ENCODE peak calls at places on chromosomes 6 and 20, in nine cellular contexts. G is HCT116, H is lower lobe of right lung, I is PC-9, U is WTC11, E is cardiac fibroblast, Q is dorsolateral prefrontal cortex, F is K562, C is heart left ventricle. Z is an unnamed sample.

GRCh38 chr6:149951626-149952025 is 9.8 kb downstream of the ULBP2 start:
- DNase-seq in H (no peak), U (no peak), E (no peak), C (no peak), Q (no peak), G (no peak), I (no peak), F (no peak), Z (no peak)

GRCh38 chr6:82270791-82271392 is 23.3 kb upstream of the IBTK start:
- DNase-seq in C (no peak), I (no peak), F (peak; percentile 40), Q (no peak), H (no peak), E (peak; percentile 54), U (no peak), G (peak; percentile 24), Z (no peak)

GRCh38 chr20:52731086-52731485 is 241.1 kb upstream of the TSHZ2 start:
- DNase-seq in I (no peak), G (no peak), F (no peak), C (no peak), H (no peak), E (no peak), Q (no peak), U (peak; percentile 22), Z (no peak)

GRCh38 chr6:130836071-130836670 is 9.0 kb downstream of the SMLR1 start:
- DNase-seq in C (no peak), I (no peak), E (no peak), Q (no peak), F (no peak), G (no peak), U (no peak), H (no peak), Z (no peak)

GRCh38 chr6:33604941-33605854 is 15.9 kb upstream of the ITPR3 start:
- DNase-seq in C (no peak), H (no peak), U (no peak), F (no peak), I (no peak), Q (no peak), E (no peak), G (no peak), Z (no peak)

GRCh38 chr20:2162823-2163166 is 61.2 kb downstream of the STK35 start:
- DNase-seq in Q (no peak), E (no peak), G (no peak), H (no peak), U (no peak), C (no peak), I (no peak), F (no peak), Z (no peak)

GRCh38 chr6:13485923-13486557 is 1.4 kb downstream of the GFOD1 start:
- DNase-seq in G (no peak), U (peak; percentile 32), Q (peak; percentile 64), I (peak; percentile 10), E (peak; percentile 48), C (no peak), H (peak; percentile 51), F (peak; percentile 83), Z (no peak)

GRCh38 chr20:25859649-25860530 is 163.2 kb upstream of the ZNF337 start:
- DNase-seq in Q (peak; percentile 93), I (peak; percentile 51), G (no peak), C (peak; percentile 91), H (peak; percentile 82), U (peak; percentile 72), E (peak; percentile 66), F (peak; percentile 64), Z (no peak)

GRCh38 chr6:164347455-164347854 is 932.9 kb downstream of the QKI start:
- DNase-seq in H (no peak), E (no peak), U (no peak), F (peak; percentile 50), I (no peak), G (no peak), Q (no peak), C (no peak), Z (no peak)

GRCh38 chr6:26033942-26034354 is 53.3 kb upstream of the HFE start:
- DNase-seq in F (peak; percentile 90), H (peak; percentile 58), G (no peak), Q (no peak), E (no peak), C (no peak), I (no peak), U (no peak), Z (no peak)

GRCh38 chr20:46316984-46317684 is 8.8 kb upstream of the CDH22 start:
- DNase-seq in U (no peak), I (no peak), F (no peak), H (no peak), E (no peak), C (no peak), G (no peak), Q (no peak), Z (no peak)

GRCh38 chr6:37990762-37991525 is 171.4 kb downstream of the ZFAND3 start:
- DNase-seq in H (no peak), U (no peak), G (no peak), I (no peak), Q (no peak), E (peak; percentile 76), C (no peak), F (no peak), Z (no peak)

GRCh38 chr6:79601020-79601609 is 30.0 kb upstream of the SH3BGRL2 start:
- DNase-seq in Q (no peak), E (peak; percentile 3), H (no peak), U (no peak), F (no peak), G (no peak), I (peak; percentile 33), C (no peak), Z (no peak)

GRCh38 chr20:47782920-47783552 is 2.2 kb downstream of the SULF2 start:
- DNase-seq in H (no peak), I (no peak), Q (no peak), U (no peak), F (no peak), C (no peak), E (no peak), G (no peak), Z (no peak)

GRCh38 chr6:21678990-21679389 is 85.4 kb downstream of the SOX4 start:
- DNase-seq in H (no peak), Q (no peak), C (no peak), I (peak; percentile 40), E (peak; percentile 50), U (no peak), F (peak; percentile 6), G (no peak), Z (no peak)

DNA sequence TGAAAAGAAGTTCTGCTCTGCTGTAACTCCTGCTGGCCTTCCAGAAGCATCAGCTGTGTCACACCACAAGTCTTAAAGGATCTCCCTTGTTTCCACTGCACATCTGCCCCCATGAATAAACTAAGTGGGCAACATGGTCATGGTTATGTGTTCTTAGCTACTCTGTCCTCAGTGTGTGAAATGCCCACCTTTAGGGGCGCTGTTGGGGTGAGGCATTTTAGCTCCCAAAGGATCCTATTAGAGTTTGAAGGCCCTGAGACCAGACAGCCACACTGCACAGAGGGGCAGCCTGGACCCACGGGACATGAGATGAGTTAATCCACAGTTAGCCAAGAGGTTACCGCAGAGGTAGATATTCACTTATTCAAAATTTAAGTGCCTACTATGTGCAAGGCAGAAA is 294.3 kb upstream of the QKI start:
- DNase-seq in H (no peak), U (peak; percentile 30), G (no peak), Q (no peak), I (no peak), E (no peak), F (peak; percentile 9), C (no peak), Z (no peak)
- TF ChIP-seq CTCF in H (no peak), U (no peak), G (no peak), Q (no peak), I (no peak), E (no peak), F (peak; percentile 21), C (no peak), Z (no peak)

GRCh38 chr6:145506554-145506953 is 228.8 kb downstream of the EPM2A start:
- DNase-seq in E (no peak), U (no peak), C (peak; percentile 58), H (no peak), G (no peak), I (no peak), Q (no peak), F (no peak), Z (no peak)

GRCh38 chr6:145507251-145507650 is 228.1 kb downstream of the EPM2A start:
- DNase-seq in C (no peak), I (no peak), E (no peak), F (no peak), G (no peak), Q (no peak), U (no peak), H (no peak), Z (no peak)

GRCh38 chr6:145502417-145502816 is 232.9 kb downstream of the EPM2A start:
- DNase-seq in G (no peak), E (peak; percentile 4), H (no peak), F (peak; percentile 6), I (no peak), C (no peak), Q (no peak), U (no peak), Z (no peak)

GRCh38 chr6:145508107-145508506 is 227.2 kb downstream of the EPM2A start:
- DNase-seq in U (peak; percentile 16), F (no peak), C (no peak), H (no peak), E (no peak), G (no peak), I (no peak), Q (no peak), Z (no peak)
- TF ChIP-seq CTCF in U (peak; percentile 30), F (no peak), C (no peak), H (no peak), E (no peak), G (no peak), I (peak; percentile 55), Q (no peak), Z (peak; percentile 8)

GRCh38 chr6:122620902-122621301 is 10.7 kb downstream of the PKIB start:
- DNase-seq in C (no peak), F (no peak), E (no peak), U (no peak), H (no peak), Q (no peak), G (peak; percentile 34), I (no peak), Z (no peak)
- TF ChIP-seq CTCF in C (no peak), F (no peak), E (no peak), U (no peak), H (no peak), Q (no peak), G (no peak), I (no peak), Z (no peak)

GRCh38 chr6:105431226-105431625 is 28.3 kb upstream of the PREP start:
- DNase-seq in U (no peak), H (no peak), I (peak; percentile 25), C (no peak), G (peak; percentile 51), F (peak; percentile 57), E (peak; percentile 71), Q (no peak), Z (no peak)
- TF ChIP-seq CTCF in U (peak; percentile 34), H (peak; percentile 50), I (peak; percentile 84), C (peak; percentile 56), G (peak; percentile 51), F (peak; percentile 30), E (no peak), Q (peak; percentile 65), Z (peak; percentile 78)

DNA sequence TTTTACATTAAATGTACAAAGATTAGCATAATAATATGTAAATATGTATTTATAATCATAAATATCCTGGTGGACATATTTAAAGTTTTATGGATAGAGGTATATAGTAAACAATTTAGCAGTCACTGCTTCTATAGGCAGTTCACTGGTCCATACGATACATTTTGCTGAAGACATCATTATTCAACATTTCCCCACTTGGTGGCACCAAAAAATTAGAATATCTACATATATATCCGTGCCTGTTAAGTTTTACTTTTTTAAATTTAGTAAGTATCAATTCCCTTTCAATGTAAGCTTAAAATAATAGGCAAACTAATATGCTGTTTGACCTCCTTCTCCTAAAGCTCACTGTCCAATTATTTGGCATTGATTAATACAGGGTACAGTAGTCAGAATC is 64.2 kb downstream of the LMBRD1 start:
- DNase-seq in G (no peak), Q (no peak), I (no peak), F (peak; percentile 18), E (peak; percentile 36), H (no peak), C (no peak), U (no peak), Z (no peak)
- TF ChIP-seq CTCF in G (no peak), Q (peak; percentile 49), I (peak; percentile 21), F (peak; percentile 13), E (peak; percentile 31), H (no peak), C (no peak), U (no peak), Z (peak; percentile 48)

Z was measured in D721Med.